ENCODE peak calls at places on chromosome 16, in eight cellular contexts. H, S, V, E, M, X, G and Q are unnamed samples.

GRCh38 chr16:58678716-58679115 is 5.9 kb downstream of the SLC38A7 start:
- DNase-seq in V (peak; percentile 35), M (no peak), X (no peak), S (no peak), G (no peak), E (no peak), H (peak; percentile 4), Q (no peak)

GRCh38 chr16:489606-490005 is 37.9 kb upstream of the CAPN15 start:
- DNase-seq in X (no peak), M (no peak), H (no peak), V (no peak), G (no peak), E (no peak), S (no peak), Q (no peak)

GRCh38 chr16:14629612-14629918 is 495 bp downstream of the PARN start:
- DNase-seq in S (no peak), E (no peak), X (no peak), V (no peak), M (no peak), H (no peak), G (no peak), Q (no peak)

GRCh38 chr16:78002915-78003538 is 19.3 kb upstream of the CLEC3A start:
- DNase-seq in X (peak; percentile 87), V (peak; percentile 65), M (peak; percentile 71), G (peak; percentile 53), S (peak; percentile 90), E (peak; percentile 10), H (peak; percentile 59), Q (no peak)

GRCh38 chr16:12801511-12802042 is 2.1 kb downstream of the CPPED1 start:
- DNase-seq in S (no peak), M (no peak), X (peak; percentile 31), H (peak; percentile 61), V (peak; percentile 95), E (no peak), G (peak; percentile 59), Q (no peak)

GRCh38 chr16:51734220-51734619 is 583.1 kb upstream of the SALL1 start:
- DNase-seq in X (no peak), V (no peak), M (no peak), G (no peak), S (no peak), H (no peak), E (no peak), Q (no peak)

GRCh38 chr16:9039208-9039607 is 52.2 kb upstream of the HAPSTR1 start:
- DNase-seq in E (no peak), H (no peak), G (no peak), S (peak; percentile 28), X (no peak), M (no peak), V (peak; percentile 50), Q (no peak)

GRCh38 chr16:88382491-88383400 is at the start of gene ZNF469:
- DNase-seq in G (no peak), V (peak; percentile 67), M (no peak), E (no peak), X (no peak), S (no peak), H (no peak), Q (no peak)

GRCh38 chr16:51445250-51445649 is 294.2 kb upstream of the SALL1 start:
- DNase-seq in V (peak; percentile 14), S (no peak), M (no peak), X (no peak), E (no peak), G (no peak), H (no peak), Q (no peak)

GRCh38 chr16:31141489-31142108 is 6.1 kb upstream of the PRSS8 start:
- DNase-seq in G (no peak), V (no peak), X (peak; percentile 57), H (peak; percentile 27), M (no peak), S (no peak), E (no peak), Q (no peak)

GRCh38 chr16:11402051-11402744 is 56.9 kb downstream of the RMI2 start:
- DNase-seq in X (no peak), V (no peak), H (no peak), E (no peak), G (no peak), M (no peak), S (peak; percentile 28), Q (no peak)

GRCh38 chr16:2167081-2167638 is 11.6 kb downstream of the TRAF7 start:
- DNase-seq in V (no peak), X (no peak), E (no peak), S (no peak), M (no peak), H (no peak), G (no peak), Q (no peak)

GRCh38 chr16:10964039-10964890 is 19.9 kb downstream of the CLEC16A start:
- DNase-seq in X (peak; percentile 86), E (peak; percentile 57), S (peak; percentile 82), G (peak; percentile 73), H (peak; percentile 64), V (peak; percentile 88), M (peak; percentile 81), Q (peak; percentile 51)

GRCh38 chr16:85303354-85303883 is 191.1 kb upstream of the CIBAR2 start:
- DNase-seq in M (peak; percentile 62), H (peak; percentile 17), G (no peak), X (peak; percentile 63), S (peak; percentile 81), E (peak; percentile 33), V (no peak), Q (no peak)

GRCh38 chr16:46845952-46846351 is 15.0 kb upstream of the C16orf87 start:
- DNase-seq in G (no peak), X (no peak), H (no peak), M (no peak), S (no peak), V (no peak), E (no peak), Q (no peak)

GRCh38 chr16:57529324-57530103 is 6.9 kb downstream of the CCDC102A start:
- DNase-seq in V (no peak), X (no peak), S (no peak), M (no peak), H (no peak), G (no peak), E (no peak), Q (no peak)

GRCh38 chr16:66480265-66481080 is 53.4 kb downstream of the BEAN1 start:
- DNase-seq in G (no peak), E (no peak), S (no peak), V (no peak), X (no peak), H (no peak), M (no peak), Q (no peak)